ENCODE peak calls at places on chromosomes 4 and X, in six cellular contexts. K is NCI-H2081, I is T-helper 1 cell, F is mesothelial cell of epicardium, M is occipital lobe, R is hepatic stellate cell. S is an unnamed sample.

GRCh38 chrX:1165535-1166196 is 46.8 kb downstream of the CRLF2 start:
- DNase-seq in K (no peak), I (no peak), M (no peak), F (no peak), R (peak), S (no peak)

GRCh38 chr4:3318561-3319021 is 25.8 kb downstream of the RGS12 start:
- DNase-seq in R (no peak), F (no peak), K (no peak), I (no peak), M (no peak), S (no peak)

GRCh38 chrX:22147214-22147613 is 115.1 kb downstream of the PHEX start:
- DNase-seq in K (no peak), F (no peak), M (no peak), R (no peak), I (no peak), S (no peak)

GRCh38 chr4:183142566-183143545 is 43.8 kb downstream of the WWC2 start:
- DNase-seq in M (no peak), K (peak), I (no peak), R (no peak), F (no peak), S (no peak)

GRCh38 chr4:159105063-159105414 is 2.2 kb downstream of the RAPGEF2 start:
- DNase-seq in R (no peak), K (no peak), F (no peak), M (no peak), I (no peak), S (no peak)

GRCh38 chrX:19677121-19677520 is 161.8 kb upstream of the MAP3K15 start:
- DNase-seq in I (no peak), K (no peak), M (no peak), F (no peak), R (no peak), S (no peak)

GRCh38 chr4:174847801-174848427 is 18.9 kb upstream of the GLRA3 start:
- DNase-seq in R (no peak), I (no peak), F (no peak), M (no peak), K (no peak), S (no peak)

GRCh38 chr4:7978489-7978888 is 38.8 kb upstream of the AFAP1 start:
- DNase-seq in I (no peak), F (no peak), M (no peak), R (no peak), K (peak), S (no peak)

GRCh38 chr4:161803171-161803570 is 360.6 kb downstream of the FSTL5 start:
- DNase-seq in F (no peak), I (no peak), K (no peak), R (no peak), M (no peak), S (no peak)

GRCh38 chrX:1870421-1870820 is 255.6 kb downstream of the ASMT start:
- DNase-seq in I (no peak), M (no peak), K (no peak), R (no peak), F (no peak), S (no peak)

GRCh38 chrX:107541244-107541643 is 87.1 kb upstream of the PRPS1 start:
- DNase-seq in R (no peak), K (no peak), M (no peak), I (no peak), F (no peak), S (no peak)

GRCh38 chr4:41880840-41881831 is 54.1 kb upstream of the TMEM33 start:
- DNase-seq in M (no peak), F (no peak), I (no peak), K (no peak), R (no peak), S (no peak)

GRCh38 chr4:168725935-168726334 is 229.1 kb downstream of the PALLD start:
- DNase-seq in K (no peak), F (no peak), M (no peak), R (no peak), I (no peak), S (no peak)

GRCh38 chr4:152356428-152357034 is 179.4 kb downstream of the FBXW7 start:
- DNase-seq in F (no peak), M (no peak), K (no peak), R (no peak), I (no peak), S (no peak)

GRCh38 chr4:170005472-170005871 is 20.7 kb downstream of the MFAP3L start:
- DNase-seq in R (no peak), K (no peak), F (no peak), M (no peak), I (no peak), S (no peak)

GRCh38 chr4:7389719-7390118 is 45.0 kb downstream of the PSAPL1 start:
- DNase-seq in R (no peak), K (no peak), I (no peak), M (no peak), F (no peak), S (no peak)

GRCh38 chrX:16839852-16840460 is 30.2 kb downstream of the RBBP7 start:
- DNase-seq in F (no peak), I (no peak), K (no peak), M (peak), R (no peak), S (peak)

GRCh38 chrX:34586936-34587335 is 70.1 kb downstream of the TMEM47 start:
- DNase-seq in R (no peak), K (no peak), I (no peak), F (no peak), M (no peak), S (no peak)

GRCh38 chrX:46268429-46268828 is 276.8 kb downstream of the ZNF674 start:
- DNase-seq in K (no peak), I (no peak), R (no peak), M (no peak), F (no peak), S (no peak)

GRCh38 chr4:119748853-119749252 is 120.2 kb upstream of the PDE5A start:
- DNase-seq in K (no peak), F (no peak), M (no peak), R (no peak), I (no peak), S (no peak)

GRCh38 chr4:28167411-28167810 is 1306.8 kb downstream of the STIM2 start:
- DNase-seq in R (no peak), F (no peak), K (no peak), M (no peak), I (no peak), S (no peak)

GRCh38 chrX:85765651-85766050 is 281.7 kb downstream of the CHM start:
- DNase-seq in K (no peak), M (no peak), F (no peak), I (no peak), R (no peak), S (no peak)

GRCh38 chr4:28225005-28225404 is 1364.4 kb downstream of the STIM2 start:
- DNase-seq in R (peak), I (no peak), K (peak), F (no peak), M (no peak), S (peak)